ENCODE peak calls at places on chromosomes 12 and 14, in six cellular contexts. S is HL-60, W is non-pigmented ciliary epithelial cell, F is HT1080, O is body of pancreas, K is kidney glomerular epithelial cell. B is an unnamed sample.

GRCh38 chr12:90945070-90945649 is 9.8 kb downstream of the CCER1 start:
- DNase-seq in O (no peak), F (no peak), K (peak; percentile 7), W (no peak), S (no peak), B (no peak)

GRCh38 chr12:44875954-44876553 is at the start of gene NELL2:
- DNase-seq in O (peak; percentile 54), W (no peak), S (no peak), F (no peak), K (no peak), B (no peak)

GRCh38 chr14:23053426-23053825 is 3.9 kb downstream of the CDH24 start:
- DNase-seq in S (no peak), F (no peak), W (no peak), O (no peak), K (no peak), B (no peak)

GRCh38 chr12:98439471-98440164 is 75.8 kb upstream of the TMPO start:
- DNase-seq in S (peak; percentile 53), O (no peak), K (no peak), W (no peak), F (no peak), B (no peak)

GRCh38 chr12:104243551-104243950 is 28.0 kb downstream of the TXNRD1 start:
- DNase-seq in S (no peak), K (no peak), F (no peak), O (no peak), W (no peak), B (no peak)

GRCh38 chr14:70278281-70278680 is 81.2 kb downstream of the COX16 start:
- DNase-seq in S (no peak), O (no peak), W (no peak), K (no peak), F (no peak), B (no peak)

GRCh38 chr12:52667931-52668330 is 12.3 kb downstream of the KRT1 start:
- DNase-seq in W (no peak), K (no peak), O (no peak), S (no peak), F (no peak), B (no peak)

GRCh38 chr12:92603741-92604432 is 98.9 kb upstream of the PLEKHG7 start:
- DNase-seq in O (no peak), W (no peak), K (peak; percentile 5), S (no peak), F (no peak), B (no peak)

GRCh38 chr12:109735051-109735521 is 21.5 kb downstream of the FAM222A start:
- DNase-seq in S (no peak), K (no peak), F (no peak), O (peak; percentile 3), W (no peak), B (no peak)

GRCh38 chr14:65239897-65240296 is 137.6 kb upstream of the MAX start:
- DNase-seq in F (no peak), S (no peak), W (no peak), O (no peak), K (peak; percentile 32), B (no peak)

GRCh38 chr12:27866382-27867101 is 86.5 kb upstream of the MANSC4 start:
- DNase-seq in O (no peak), K (no peak), F (no peak), W (no peak), S (no peak), B (no peak)

GRCh38 chr12:49261726-49262125 is 3.2 kb upstream of the TUBA1C start:
- DNase-seq in O (no peak), W (no peak), S (no peak), F (no peak), K (no peak), B (no peak)

GRCh38 chr14:84963518-84963917 is 566.4 kb upstream of the FLRT2 start:
- DNase-seq in F (no peak), S (no peak), W (no peak), K (no peak), O (no peak), B (no peak)

GRCh38 chr12:53325539-53326061 is 4.2 kb upstream of the AAAS start:
- DNase-seq in K (no peak), S (no peak), F (no peak), O (peak; percentile 50), W (no peak), B (no peak)

GRCh38 chr12:104334581-104334980 is 31.0 kb downstream of the EID3 start:
- DNase-seq in O (no peak), W (no peak), F (no peak), S (no peak), K (no peak), B (no peak)

GRCh38 chr12:4505381-4505986 is 33.2 kb upstream of the RAD51AP1 start:
- DNase-seq in F (peak; percentile 15), O (no peak), W (peak; percentile 32), S (no peak), K (no peak), B (no peak)

GRCh38 chr14:105974902-105975301 is 448.5 kb downstream of the TMEM121 start:
- DNase-seq in S (no peak), O (no peak), K (no peak), W (no peak), F (peak; percentile 39), B (no peak)